ENCODE peak calls at places on chromosomes 7 and 10, in nine cellular contexts. U is fibroblast of lung, F is mammary epithelial cell, Y is hepatocyte, V is HCT116, X is GM23248, N is PC-9, Q is GM23338, H is H1. D is an unnamed sample.

GRCh38 chr10:100446130-100446761 is 16.6 kb upstream of the WNT8B start:
- DNase-seq in U (no peak), F (no peak), Y (no peak), V (no peak), X (no peak), N (no peak), Q (no peak), H (no peak), D (no peak)

GRCh38 chr10:34305189-34305588 is 509.9 kb downstream of the PARD3 start:
- DNase-seq in U (no peak), F (peak; percentile 57), Y (peak; percentile 82), V (no peak), X (no peak), N (peak; percentile 79), Q (peak; percentile 96), H (peak; percentile 80), D (no peak)

GRCh38 chr10:36336315-36336714 is 694.2 kb upstream of the FZD8 start:
- DNase-seq in U (peak; percentile 74), F (no peak), Y (no peak), V (no peak), X (peak; percentile 70), N (no peak), Q (no peak), H (no peak), D (no peak)

GRCh38 chr10:72107325-72108003 is 19.1 kb upstream of the SPOCK2 start:
- DNase-seq in U (peak; percentile 27), F (peak; percentile 75), Y (no peak), V (no peak), X (peak; percentile 10), N (peak; percentile 98), Q (no peak), H (no peak), D (peak; percentile 44)

GRCh38 chr7:106757846-106758245 is 96.9 kb upstream of the CCDC71L start:
- DNase-seq in U (peak; percentile 50), F (no peak), Y (no peak), V (no peak), X (peak; percentile 60), N (no peak), Q (no peak), H (no peak), D (no peak)

GRCh38 chr10:84842593-84842992 is 514.2 kb downstream of the CCSER2 start:
- DNase-seq in U (no peak), F (no peak), Y (no peak), V (no peak), X (no peak), N (no peak), Q (no peak), H (no peak), D (no peak)

GRCh38 chr10:35353805-35354204 is 17.5 kb downstream of the CCNY start:
- DNase-seq in U (no peak), F (peak; percentile 33), Y (no peak), V (no peak), X (peak; percentile 54), N (no peak), Q (no peak), H (no peak), D (no peak)

GRCh38 chr7:25407932-25408480 is 179.7 kb upstream of the NPVF start:
- DNase-seq in U (no peak), F (no peak), Y (no peak), V (no peak), X (no peak), N (no peak), Q (peak; percentile 74), H (no peak), D (no peak)

GRCh38 chr10:86642021-86642420 is 12.3 kb upstream of the OPN4 start:
- DNase-seq in U (no peak), F (no peak), Y (no peak), V (no peak), X (no peak), N (no peak), Q (no peak), H (no peak), D (no peak)

GRCh38 chr10:114295393-114295792 is 56.3 kb downstream of the VWA2 start:
- DNase-seq in U (no peak), F (no peak), Y (no peak), V (no peak), X (no peak), N (no peak), Q (no peak), H (no peak), D (no peak)

GRCh38 chr7:81810448-81811155 is 40.8 kb upstream of the HGF start:
- DNase-seq in U (no peak), F (no peak), Y (no peak), V (no peak), X (no peak), N (no peak), Q (no peak), H (no peak), D (no peak)

GRCh38 chr10:9253121-9253520 is 1198.6 kb downstream of the GATA3 start:
- DNase-seq in U (peak; percentile 48), F (peak; percentile 14), Y (peak; percentile 21), V (no peak), X (peak; percentile 53), N (no peak), Q (no peak), H (no peak), D (no peak)

GRCh38 chr7:122225874-122226273 is 78.7 kb downstream of the FEZF1 start:
- DNase-seq in U (no peak), F (peak; percentile 27), Y (no peak), V (no peak), X (no peak), N (no peak), Q (no peak), H (no peak), D (no peak)

GRCh38 chr7:91351374-91351773 is 87.1 kb downstream of the FZD1 start:
- DNase-seq in U (peak; percentile 87), F (peak; percentile 24), Y (no peak), V (no peak), X (peak; percentile 49), N (no peak), Q (no peak), H (no peak), D (no peak)

GRCh38 chr10:114100848-114101741 is 57.4 kb downstream of the ADRB1 start:
- DNase-seq in U (peak; percentile 72), F (no peak), Y (peak; percentile 46), V (no peak), X (peak; percentile 57), N (no peak), Q (peak; percentile 48), H (peak; percentile 74), D (no peak)

GRCh38 chr10:94035982-94036663 is 42.4 kb downstream of the PLCE1 start:
- DNase-seq in U (peak; percentile 70), F (no peak), Y (no peak), V (no peak), X (no peak), N (no peak), Q (no peak), H (no peak), D (no peak)

GRCh38 chr10:117689566-117689965 is 147.0 kb downstream of the EMX2 start:
- DNase-seq in U (peak; percentile 34), F (no peak), Y (no peak), V (no peak), X (no peak), N (no peak), Q (no peak), H (no peak), D (no peak)

GRCh38 chr10:61136151-61136550 is 192.2 kb upstream of the RHOBTB1 start:
- DNase-seq in U (peak; percentile 46), F (peak; percentile 1), Y (no peak), V (no peak), X (peak; percentile 19), N (no peak), Q (peak; percentile 32), H (no peak), D (no peak)

GRCh38 chr7:71131753-71132520 is at the start of gene GALNT17:
- DNase-seq in U (peak; percentile 11), F (peak; percentile 6), Y (peak; percentile 19), V (no peak), X (no peak), N (no peak), Q (peak; percentile 68), H (peak; percentile 74), D (no peak)

GRCh38 chr10:58385784-58386112 is 538 bp downstream of the TFAM start:
- DNase-seq in U (peak; percentile 29), F (peak; percentile 45), Y (peak; percentile 65), V (no peak), X (peak; percentile 77), N (no peak), Q (peak; percentile 74), H (no peak), D (no peak)

GRCh38 chr10:48336978-48337599 is 30.6 kb downstream of the MAPK8 start:
- DNase-seq in U (no peak), F (no peak), Y (no peak), V (no peak), X (no peak), N (no peak), Q (no peak), H (no peak), D (no peak)
- TF ChIP-seq EZH2 in U (no peak), F (no peak), Y (no peak), V (no peak), X (no peak), N (no peak), Q (no peak), H (no peak), D (no peak)

GRCh38 chr10:18140149-18140956 is at the start of gene CACNB2:
- DNase-seq in U (peak; percentile 69), F (peak; percentile 13), Y (peak; percentile 70), V (no peak), X (peak; percentile 65), N (no peak), Q (peak; percentile 77), H (peak; percentile 77), D (no peak)
- TF ChIP-seq EZH2 in U (peak; percentile 8), F (no peak), Y (no peak), V (no peak), X (no peak), N (no peak), Q (peak; percentile 32), H (no peak), D (peak; percentile 79)

GRCh38 chr7:115221484-115221883 is 299.6 kb downstream of the MDFIC start:
- DNase-seq in U (no peak), F (no peak), Y (no peak), V (no peak), X (peak; percentile 53), N (no peak), Q (no peak), H (no peak), D (no peak)
- TF ChIP-seq EZH2 in U (no peak), F (no peak), Y (no peak), V (no peak), X (no peak), N (no peak), Q (no peak), H (no peak), D (no peak)

DNA sequence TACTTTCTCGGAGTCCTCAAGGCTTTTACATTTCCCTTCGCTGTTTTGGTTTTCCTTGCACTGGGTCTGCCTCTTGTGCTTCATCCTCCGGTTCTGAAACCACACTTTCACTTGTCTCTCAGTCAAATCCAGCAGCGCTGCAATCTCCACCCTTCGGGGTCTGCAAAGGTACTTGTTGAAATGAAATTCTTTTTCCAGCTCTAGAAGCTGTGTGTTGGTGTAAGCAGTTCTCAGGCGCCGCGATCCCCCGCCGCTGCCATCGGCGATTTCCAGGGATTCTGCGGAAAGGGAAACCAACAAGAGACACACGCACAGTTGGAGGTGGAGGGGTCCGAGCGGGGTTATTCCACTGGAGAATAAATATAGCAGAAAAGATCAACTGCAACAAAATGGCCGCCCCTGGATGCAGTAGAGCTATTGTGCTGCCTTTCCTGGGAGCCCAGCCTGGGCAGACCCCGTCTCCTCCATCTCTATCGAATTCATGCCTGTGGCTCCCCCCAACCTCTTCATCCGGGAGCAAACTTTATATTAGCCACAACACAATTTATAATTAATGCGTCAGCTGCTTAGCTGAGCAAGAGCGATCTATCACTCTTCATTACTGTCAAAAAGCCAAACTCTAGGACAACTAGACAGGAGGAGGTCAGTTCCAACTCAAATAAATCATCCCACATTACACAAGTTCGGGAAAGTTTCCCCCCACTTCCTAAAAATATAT is 1.1 kb downstream of the HOXA2 start:
- DNase-seq in U (peak; percentile 92), F (peak; percentile 71), Y (no peak), V (no peak), X (no peak), N (no peak), Q (no peak), H (no peak), D (no peak)
- TF ChIP-seq EZH2 in U (no peak), F (no peak), Y (peak; percentile 23), V (no peak), X (no peak), N (no peak), Q (peak; percentile 97), H (peak; percentile 92), D (no peak)

D was measured in keratinocyte.